ENCODE peak calls at places on chromosomes 13 and 19, in five cellular contexts. T is GM06990, Q is fibroblast of mammary gland, H is astrocyte of the cerebellum, C is astrocyte. V is an unnamed sample.

GRCh38 chr19:49889038-49889686 is 7.5 kb downstream of the IL4I1 start:
- DNase-seq in T (no peak), Q (no peak), H (no peak), C (no peak), V (no peak)

GRCh38 chr19:3075605-3076431 is 13.5 kb upstream of the TLE5 start:
- DNase-seq in T (peak), Q (no peak), H (no peak), C (no peak), V (no peak)

GRCh38 chr13:99307247-99307646 is at the start of gene GPR183:
- DNase-seq in T (no peak), Q (no peak), H (no peak), C (no peak), V (no peak)

GRCh38 chr19:12991296-12991695 is 4.0 kb upstream of the NFIX start:
- DNase-seq in T (no peak), Q (no peak), H (no peak), C (no peak), V (no peak)

GRCh38 chr13:95564948-95565347 is 12.4 kb downstream of the CLDN10 start:
- DNase-seq in T (no peak), Q (peak), H (peak), C (peak), V (peak)

GRCh38 chr19:11288349-11288748 is 7.6 kb upstream of the TSPAN16 start:
- DNase-seq in T (no peak), Q (peak), H (no peak), C (no peak), V (peak)

GRCh38 chr13:111269508-111269907 is 50.9 kb upstream of the TEX29 start:
- DNase-seq in T (no peak), Q (no peak), H (no peak), C (no peak), V (no peak)

GRCh38 chr13:87674143-87674772 is 3.1 kb downstream of the SLITRK5 start:
- DNase-seq in T (no peak), Q (no peak), H (no peak), C (no peak), V (no peak)

GRCh38 chr19:19538077-19538764 is at the start of gene CILP2:
- DNase-seq in T (no peak), Q (no peak), H (no peak), C (no peak), V (no peak)

GRCh38 chr19:18765224-18765623 is 25.9 kb downstream of the COMP start:
- DNase-seq in T (no peak), Q (no peak), H (no peak), C (no peak), V (no peak)

GRCh38 chr13:51107996-51108395 is 3.1 kb downstream of the C13orf42 start:
- DNase-seq in T (no peak), Q (no peak), H (no peak), C (no peak), V (no peak)
- TF ChIP-seq CTCF in T (no peak), Q (no peak), H (no peak), C (no peak), V (no peak)

GRCh38 chr13:20159646-20160345 is 1.1 kb downstream of the GJA3 start:
- DNase-seq in T (no peak), Q (peak), H (no peak), C (peak), V (peak)

GRCh38 chr13:20157387-20157786 is 3.5 kb downstream of the GJA3 start:
- DNase-seq in T (no peak), Q (no peak), H (no peak), C (no peak), V (no peak)

GRCh38 chr13:20160346-20161274 is at the start of gene GJA3:
- DNase-seq in T (peak), Q (peak), H (no peak), C (peak), V (peak)

GRCh38 chr13:20161951-20162300 is 1.1 kb upstream of the GJA3 start:
- DNase-seq in T (no peak), Q (no peak), H (no peak), C (no peak), V (no peak)

DNA sequence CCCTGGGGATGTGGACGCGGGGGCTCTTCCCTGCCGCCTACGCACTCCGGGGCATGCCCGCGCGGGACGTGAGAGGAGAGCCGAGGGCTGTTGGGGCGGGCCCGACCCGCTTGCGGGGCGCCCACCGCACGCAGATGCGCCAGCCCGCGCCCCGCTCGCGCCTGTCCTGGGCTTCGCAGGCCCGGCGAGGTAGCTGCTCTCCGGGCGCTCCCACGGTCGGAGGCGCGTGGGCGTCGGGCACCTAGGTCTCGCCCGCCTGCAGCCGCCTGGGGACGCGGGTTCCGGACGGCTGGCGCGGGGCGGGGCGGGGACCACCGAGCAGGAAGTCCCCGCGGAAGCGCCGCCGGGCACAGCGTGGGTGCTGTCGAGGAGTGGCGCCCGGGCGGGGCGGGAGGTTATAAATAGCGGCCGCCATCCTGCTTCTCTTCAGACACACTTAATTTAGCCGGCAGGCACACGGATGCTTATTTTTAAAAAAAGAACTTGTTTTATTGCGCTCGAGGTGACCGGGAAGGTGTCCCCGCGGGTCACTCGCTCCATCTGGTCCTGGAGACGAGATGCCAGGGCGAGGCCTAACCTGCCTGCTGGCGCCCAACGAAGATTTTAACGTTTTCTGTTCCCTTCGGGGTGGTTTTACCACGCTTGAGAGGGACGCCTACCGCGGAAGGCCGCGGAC is 561 bp upstream of the GJA3 start:
- DNase-seq in T (peak), Q (no peak), H (no peak), C (no peak), V (no peak)
- H3K4me3 ChIP-seq in T (peak), Q (peak), H (peak), C (peak), V (peak)

GRCh38 chr13:114244637-114245036 is 9.9 kb downstream of the CDC16 start:
- DNase-seq in T (no peak), Q (no peak), H (no peak), C (no peak), V (no peak)
- TF ChIP-seq CTCF in T (no peak), Q (no peak), H (no peak), C (no peak), V (no peak)

DNA sequence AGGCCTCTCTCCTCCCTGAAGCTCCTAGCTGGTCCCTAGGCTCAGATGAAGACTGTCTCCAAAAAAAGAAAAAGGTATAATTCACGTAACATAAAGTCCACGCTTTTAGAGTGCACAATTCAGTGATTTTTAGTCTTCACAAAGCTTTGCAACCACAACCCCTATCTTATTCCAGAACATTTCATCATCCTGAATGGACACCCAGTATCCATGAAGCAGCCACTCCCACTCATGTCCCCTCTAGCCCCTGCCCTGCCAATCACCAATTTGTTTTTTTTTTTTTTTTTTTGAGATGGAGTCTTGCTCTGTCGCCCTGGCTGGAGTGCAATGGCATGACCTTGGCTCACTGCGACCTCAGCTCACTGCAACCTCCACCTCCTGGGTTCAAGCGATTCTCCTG is 7.6 kb downstream of the RPL28 start:
- DNase-seq in T (no peak), Q (no peak), H (no peak), C (no peak), V (no peak)
- H3K4me3 ChIP-seq in T (no peak), Q (no peak), H (no peak), C (no peak), V (no peak)

GRCh38 chr19:14972676-14973075 is 7.0 kb downstream of the SLC1A6 start:
- DNase-seq in T (no peak), Q (no peak), H (no peak), C (no peak), V (no peak)

GRCh38 chr19:14977128-14977527 is 2.5 kb downstream of the SLC1A6 start:
- DNase-seq in T (no peak), Q (no peak), H (no peak), C (no peak), V (no peak)

GRCh38 chr19:14974488-14974887 is 5.2 kb downstream of the SLC1A6 start:
- DNase-seq in T (no peak), Q (no peak), H (no peak), C (no peak), V (no peak)

GRCh38 chr19:14968247-14968646 is 11.4 kb downstream of the SLC1A6 start:
- DNase-seq in T (no peak), Q (no peak), H (no peak), C (no peak), V (no peak)

GRCh38 chr19:14971474-14971873 is 8.2 kb downstream of the SLC1A6 start:
- DNase-seq in T (no peak), Q (no peak), H (no peak), C (no peak), V (no peak)
- TF ChIP-seq CTCF in T (no peak), Q (no peak), H (no peak), C (no peak), V (no peak)

GRCh38 chr19:56896041-56896440 is 55.5 kb upstream of the PEG3 start:
- DNase-seq in T (no peak), Q (no peak), H (no peak), C (no peak), V (no peak)
- H3K4me3 ChIP-seq in T (no peak), Q (no peak), H (no peak), C (no peak), V (no peak)

GRCh38 chr13:80211573-80211972 is 129.4 kb downstream of the SPRY2 start:
- DNase-seq in T (no peak), Q (no peak), H (no peak), C (no peak), V (no peak)
- TF ChIP-seq CTCF in T (no peak), Q (no peak), H (no peak), C (no peak), V (no peak)

GRCh38 chr19:1469936-1470863 is 8.8 kb downstream of the C19orf25 start:
- DNase-seq in T (peak), Q (no peak), H (no peak), C (no peak), V (no peak)

GRCh38 chr19:1469200-1469935 is 9.6 kb downstream of the C19orf25 start:
- DNase-seq in T (peak), Q (no peak), H (no peak), C (no peak), V (no peak)

GRCh38 chr19:1467228-1467511 is 11.8 kb downstream of the C19orf25 start:
- DNase-seq in T (peak), Q (no peak), H (no peak), C (no peak), V (no peak)

GRCh38 chr19:1467512-1468273 is 11.3 kb downstream of the C19orf25 start:
- DNase-seq in T (peak), Q (no peak), H (no peak), C (no peak), V (no peak)

GRCh38 chr19:1468274-1469199 is 10.5 kb downstream of the C19orf25 start:
- DNase-seq in T (peak), Q (peak), H (no peak), C (no peak), V (peak)
- H3K4me3 ChIP-seq in T (no peak), Q (no peak), H (no peak), C (no peak), V (peak)

GRCh38 chr13:50374517-50374916 is 359.3 kb downstream of the KCNRG start:
- DNase-seq in T (no peak), Q (no peak), H (no peak), C (no peak), V (no peak)

GRCh38 chr13:50378513-50378970 is 363.3 kb downstream of the KCNRG start:
- DNase-seq in T (no peak), Q (no peak), H (no peak), C (no peak), V (no peak)

GRCh38 chr13:50377726-50378270 is 362.6 kb downstream of the KCNRG start:
- DNase-seq in T (no peak), Q (no peak), H (no peak), C (no peak), V (no peak)

GRCh38 chr13:50375792-50376191 is 360.5 kb downstream of the KCNRG start:
- DNase-seq in T (no peak), Q (peak), H (no peak), C (peak), V (peak)

DNA sequence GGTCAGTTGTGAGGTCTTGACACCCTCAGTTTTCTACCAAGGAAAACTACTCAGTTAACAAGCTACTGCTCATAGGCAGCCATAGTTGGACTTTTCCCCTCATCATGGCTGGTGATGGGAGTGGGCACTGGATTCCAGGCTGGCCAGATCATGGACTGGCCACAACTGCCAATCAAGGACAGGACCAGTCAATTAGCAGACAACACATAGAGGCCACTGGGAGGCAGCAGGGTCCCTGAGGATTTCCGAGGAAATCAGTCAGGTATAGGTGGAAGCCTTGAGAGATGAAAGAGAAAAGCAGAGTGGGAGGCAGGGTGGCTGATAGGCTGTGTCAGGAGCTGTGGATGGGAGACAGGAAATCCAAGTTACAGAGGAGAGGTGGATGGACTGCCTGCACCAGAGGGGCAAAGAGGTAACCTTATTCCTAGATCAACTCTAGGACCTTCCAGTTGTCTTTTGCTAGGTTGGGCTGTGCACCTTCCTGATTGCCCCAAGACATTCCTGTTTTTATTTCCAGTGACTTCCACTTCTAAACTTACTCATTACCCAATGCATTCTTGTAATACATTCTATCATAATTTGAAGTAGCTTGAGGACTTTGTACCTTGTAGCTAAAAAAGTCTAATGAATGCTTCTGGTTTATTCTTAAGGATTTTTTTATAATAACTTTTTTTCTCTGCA is 361.8 kb downstream of the KCNRG start:
- DNase-seq in T (no peak), Q (no peak), H (no peak), C (no peak), V (no peak)
- TF ChIP-seq CTCF in T (no peak), Q (peak), H (no peak), C (no peak), V (no peak)

GRCh38 chr13:78608254-78608704 is 4.9 kb upstream of the POU4F1 start:
- DNase-seq in T (no peak), Q (no peak), H (no peak), C (no peak), V (no peak)
- H3K4me3 ChIP-seq in T (peak), Q (no peak), H (peak), C (peak), V (peak)

V was measured in fibroblast of pulmonary artery.